ENCODE peak calls at places on chromosome 19, in seven cellular contexts. Q is left lung; X is CD8-positive, alpha-beta T cell; S is thyroid gland; U is colonic mucosa; L is Peyer's patch; N is body of pancreas. V is an unnamed sample.

GRCh38 chr19:1112254-1113208 is 8.7 kb downstream of the GPX4 start:
- DNase-seq in Q (peak; percentile 77), X (no peak), S (no peak), U (peak; percentile 93), L (peak; percentile 92), N (no peak), V (peak; percentile 96)

GRCh38 chr19:7979559-7979958 is 25.9 kb downstream of the ELAVL1 start:
- DNase-seq in Q (no peak), X (no peak), S (no peak), U (no peak), L (no peak), N (no peak), V (no peak)

GRCh38 chr19:54431255-54431838 is 16.1 kb downstream of the TTYH1 start:
- DNase-seq in Q (no peak), X (no peak), S (peak; percentile 97), U (no peak), L (no peak), N (peak; percentile 98), V (peak; percentile 89)

GRCh38 chr19:45121827-45122345 is 28.9 kb downstream of the PPP1R37 start:
- DNase-seq in Q (no peak), X (no peak), S (no peak), U (no peak), L (no peak), N (no peak), V (no peak)

GRCh38 chr19:36547001-36547732 is 19.1 kb upstream of the ZNF260 start:
- DNase-seq in Q (no peak), X (no peak), S (no peak), U (no peak), L (no peak), N (no peak), V (no peak)

GRCh38 chr19:6078068-6078467 is 32.2 kb downstream of the RFX2 start:
- DNase-seq in Q (no peak), X (no peak), S (no peak), U (no peak), L (no peak), N (no peak), V (no peak)

GRCh38 chr19:4115050-4115817 is 8.7 kb downstream of the MAP2K2 start:
- DNase-seq in Q (no peak), X (peak; percentile 81), S (no peak), U (no peak), L (no peak), N (no peak), V (no peak)

GRCh38 chr19:29290853-29291252 is 77.9 kb upstream of the UQCRFS1 start:
- DNase-seq in Q (no peak), X (no peak), S (no peak), U (no peak), L (no peak), N (no peak), V (no peak)

GRCh38 chr19:7515471-7516226 is at the start of gene ZNF358:
- DNase-seq in Q (peak; percentile 68), X (peak; percentile 63), S (peak; percentile 64), U (peak; percentile 79), L (peak; percentile 91), N (peak; percentile 74), V (peak; percentile 41)

GRCh38 chr19:7640803-7641202 is 3.9 kb downstream of the STXBP2 start:
- DNase-seq in Q (no peak), X (no peak), S (no peak), U (no peak), L (no peak), N (no peak), V (no peak)

GRCh38 chr19:15280915-15281683 is 48.9 kb upstream of the EPHX3 start:
- DNase-seq in Q (peak; percentile 80), X (no peak), S (peak; percentile 90), U (peak; percentile 61), L (no peak), N (peak; percentile 78), V (peak; percentile 79)

GRCh38 chr19:23762548-23762883 is 3.8 kb upstream of the ZNF681 start:
- DNase-seq in Q (no peak), X (no peak), S (no peak), U (no peak), L (no peak), N (no peak), V (no peak)

GRCh38 chr19:47225746-47226425 is 5.1 kb downstream of the BBC3 start:
- DNase-seq in Q (peak; percentile 88), X (peak; percentile 95), S (peak; percentile 89), U (peak; percentile 88), L (peak; percentile 93), N (peak; percentile 91), V (peak; percentile 83)

GRCh38 chr19:46745521-46746280 is at the start of gene FKRP:
- DNase-seq in Q (no peak), X (peak; percentile 61), S (no peak), U (no peak), L (no peak), N (no peak), V (no peak)

GRCh38 chr19:20964798-20965197 is 41.7 kb downstream of the ZNF85 start:
- DNase-seq in Q (no peak), X (no peak), S (peak; percentile 26), U (no peak), L (no peak), N (no peak), V (no peak)

GRCh38 chr19:38557205-38557799 is 60.5 kb downstream of the MAP4K1 start:
- DNase-seq in Q (peak; percentile 41), X (peak; percentile 61), S (no peak), U (peak; percentile 44), L (no peak), N (no peak), V (no peak)

DNA sequence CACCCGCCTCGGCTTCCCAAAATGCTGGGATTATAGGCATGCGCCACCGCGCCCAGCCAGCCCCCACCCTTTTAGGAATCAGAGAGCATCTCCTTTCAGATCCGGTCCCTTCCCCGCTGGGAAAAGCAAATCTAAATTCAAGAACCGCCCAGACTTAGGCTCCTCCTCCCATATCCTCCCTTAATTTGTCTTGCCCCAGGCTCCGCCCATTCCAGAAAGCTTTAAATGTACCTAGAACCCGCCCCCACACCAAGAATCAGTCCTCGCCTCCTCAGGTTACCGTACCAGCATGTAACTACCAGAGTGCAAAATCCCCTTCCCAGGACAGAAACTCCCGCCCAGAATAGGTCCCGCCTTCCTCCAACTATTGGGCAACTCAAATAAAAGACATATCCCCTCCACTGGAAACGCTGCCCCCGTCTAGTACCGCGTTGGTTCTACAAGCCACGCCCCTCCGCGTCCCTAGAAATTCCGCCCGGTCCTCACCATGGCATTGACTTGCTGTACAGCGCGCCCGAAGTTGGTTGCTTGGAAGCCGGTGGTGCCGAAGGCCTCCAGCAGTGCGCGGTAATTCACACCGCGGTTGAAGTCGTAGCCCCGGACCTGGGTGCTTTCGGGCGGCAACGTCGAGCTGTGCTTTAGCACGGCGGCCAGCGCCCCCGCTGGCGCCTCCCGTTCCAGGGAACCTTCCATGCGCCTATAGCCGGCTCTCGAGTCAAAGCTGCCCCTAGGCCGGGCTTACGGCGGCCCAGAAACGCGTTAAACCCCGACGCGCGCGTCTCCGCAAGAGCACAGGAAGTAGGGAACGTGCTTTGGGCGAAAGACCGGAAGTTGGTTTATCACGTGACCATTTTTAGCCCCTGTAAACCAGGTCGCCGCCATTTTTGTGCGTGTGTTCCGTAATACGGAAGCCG is at the start of gene DHPS:
- DNase-seq in Q (peak; percentile 94), X (peak; percentile 90), S (peak; percentile 94), U (peak; percentile 95), L (peak; percentile 88), N (peak; percentile 96), V (peak; percentile 95)
- H3K4me1 ChIP-seq in Q (no peaks in the 10 kb centered on the region), X (peaks cover 19% of the 10 kb centered on the region), S (peaks cover 5% of the 10 kb centered on the region), U (peaks cover 3% of the 10 kb centered on the region), L (peaks cover 13% of the 10 kb centered on the region), N (peaks cover 17% of the 10 kb centered on the region), V (no peaks in the 10 kb centered on the region)

GRCh38 chr19:33132425-33132824 is 511 bp downstream of the WDR88 start:
- DNase-seq in Q (no peak), X (no peak), S (no peak), U (no peak), L (no peak), N (no peak), V (no peak)
- TF ChIP-seq CTCF in Q (no peak), X (no peak), S (no peak), U (no peak), L (no peak), N (no peak), V (no peak)

DNA sequence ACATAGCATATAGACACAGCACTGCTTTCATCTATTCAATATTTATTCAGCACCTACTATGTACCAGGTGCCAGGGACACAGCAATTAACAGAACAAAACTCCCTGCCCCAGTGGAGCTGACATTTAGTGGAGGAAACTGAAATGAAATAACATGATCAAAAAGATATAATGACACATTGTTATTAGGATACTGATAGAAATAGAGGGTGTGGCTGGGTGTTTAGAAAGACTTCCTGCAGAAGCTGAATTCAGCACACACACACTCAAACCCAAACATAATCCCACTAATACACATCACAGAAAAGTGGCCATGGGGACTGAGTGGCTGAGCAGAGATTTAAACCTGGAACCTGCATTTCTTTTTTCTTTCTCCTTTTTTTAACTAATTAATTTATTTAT is 3.8 kb upstream of the CDC37 start:
- DNase-seq in Q (no peak), X (no peak), S (no peak), U (no peak), L (no peak), N (no peak), V (no peak)
- H3K4me1 ChIP-seq in Q (peaks cover 15% of the 10 kb centered on the region), X (peaks cover 69% of the 10 kb centered on the region), S (peaks cover 17% of the 10 kb centered on the region), U (peaks cover 3% of the 10 kb centered on the region), L (peaks cover 27% of the 10 kb centered on the region), N (peaks cover 21% of the 10 kb centered on the region), V (peaks cover 10% of the 10 kb centered on the region)

GRCh38 chr19:35429698-35430097 is 18.4 kb upstream of the FFAR2 start:
- DNase-seq in Q (no peak), X (no peak), S (no peak), U (peak; percentile 79), L (peak; percentile 71), N (no peak), V (no peak)

GRCh38 chr19:35433448-35433847 is 14.6 kb upstream of the FFAR2 start:
- DNase-seq in Q (no peak), X (no peak), S (no peak), U (no peak), L (no peak), N (peak; percentile 13), V (no peak)

GRCh38 chr19:35427187-35427586 is 20.9 kb upstream of the FFAR2 start:
- DNase-seq in Q (no peak), X (no peak), S (no peak), U (no peak), L (no peak), N (no peak), V (no peak)

GRCh38 chr19:35431147-35431807 is 16.8 kb upstream of the FFAR2 start:
- DNase-seq in Q (no peak), X (no peak), S (no peak), U (no peak), L (no peak), N (no peak), V (no peak)

DNA sequence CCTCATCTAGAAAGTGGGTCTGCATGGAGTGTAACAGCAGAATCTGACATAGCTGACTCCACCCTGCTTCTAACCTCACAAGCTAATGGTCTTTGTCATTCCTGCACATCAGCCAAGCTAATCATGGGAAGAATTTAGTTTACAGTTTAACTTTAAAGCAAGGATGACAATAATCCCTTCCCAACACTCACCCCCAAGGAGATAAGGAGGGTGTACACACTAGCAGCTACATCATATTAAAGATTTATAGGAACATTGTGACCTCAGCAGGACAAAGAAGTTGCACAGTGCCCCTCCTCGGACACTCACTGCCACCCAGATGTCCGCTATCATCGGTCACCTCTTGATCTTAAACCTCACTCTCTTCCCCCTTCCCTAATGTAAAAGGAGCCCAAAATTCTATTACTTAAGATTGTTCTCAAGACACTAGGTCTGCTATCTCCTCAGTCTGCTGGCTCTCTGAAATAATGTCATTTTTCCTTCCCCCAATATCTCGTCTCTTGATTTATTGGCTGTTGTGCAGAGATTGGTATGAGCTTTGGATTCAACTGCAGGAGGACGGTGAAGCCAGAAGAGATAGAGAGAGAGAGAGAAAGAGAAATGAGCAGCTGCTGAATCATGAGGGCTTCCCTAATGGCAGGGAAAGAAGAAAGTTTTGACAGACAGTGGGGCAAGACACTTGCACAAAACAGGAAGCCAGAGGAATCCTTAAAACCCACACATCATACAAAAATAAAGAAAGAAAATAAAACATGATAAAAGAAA is 17.5 kb upstream of the FFAR2 start:
- DNase-seq in Q (no peak), X (no peak), S (no peak), U (no peak), L (no peak), N (no peak), V (peak; percentile 45)
- TF ChIP-seq CTCF in Q (no peak), X (no peak), S (no peak), U (no peak), L (no peak), N (no peak), V (no peak)

V was measured in prostate gland.